ENCODE peak calls at places on chromosomes 16 and 17, in eight cellular contexts. One of them, this sample, is unnamed.

GRCh38 chr16:13448346-13448745 is 471.6 kb upstream of the ERCC4 start:
- DNase-seq in neural progenitor cell: no peak
- DNase-seq in uterus: no peak
- DNase-seq in prostate gland: no peak
- DNase-seq in thyroid gland: no peak
- DNase-seq in psoas muscle: no peak
- DNase-seq in lung: no peak
- DNase-seq in tibial artery: no peak
- DNase-seq in this sample: no peak

GRCh38 chr17:199195-199604 is 17.8 kb upstream of the DOC2B start:
- DNase-seq in lung: no peak
- DNase-seq in uterus: no peak
- DNase-seq in psoas muscle: peak; percentile 51
- DNase-seq in thyroid gland: no peak
- DNase-seq in prostate gland: no peak
- DNase-seq in neural progenitor cell: no peak
- DNase-seq in tibial artery: no peak
- DNase-seq in this sample: no peak

GRCh38 chr17:49358638-49359247 is 3.3 kb downstream of the ZNF652 start:
- DNase-seq in uterus: no peak
- DNase-seq in psoas muscle: no peak
- DNase-seq in tibial artery: no peak
- DNase-seq in lung: no peak
- DNase-seq in thyroid gland: no peak
- DNase-seq in neural progenitor cell: no peak
- DNase-seq in prostate gland: no peak
- DNase-seq in this sample: no peak

GRCh38 chr16:2333772-2334379 is 6.7 kb downstream of the ABCA3 start:
- DNase-seq in prostate gland: no peak
- DNase-seq in tibial artery: no peak
- DNase-seq in uterus: no peak
- DNase-seq in thyroid gland: no peak
- DNase-seq in psoas muscle: no peak
- DNase-seq in neural progenitor cell: no peak
- DNase-seq in lung: no peak
- DNase-seq in this sample: no peak

GRCh38 chr17:64358261-64358788 is 32.3 kb downstream of the PECAM1 start:
- DNase-seq in tibial artery: peak; percentile 34
- DNase-seq in uterus: no peak
- DNase-seq in lung: no peak
- DNase-seq in prostate gland: no peak
- DNase-seq in neural progenitor cell: no peak
- DNase-seq in thyroid gland: no peak
- DNase-seq in psoas muscle: no peak
- DNase-seq in this sample: no peak

GRCh38 chr16:58614212-58614611 is 15.4 kb downstream of the CNOT1 start:
- DNase-seq in thyroid gland: no peak
- DNase-seq in tibial artery: no peak
- DNase-seq in psoas muscle: no peak
- DNase-seq in lung: no peak
- DNase-seq in uterus: no peak
- DNase-seq in prostate gland: no peak
- DNase-seq in neural progenitor cell: no peak
- DNase-seq in this sample: no peak

GRCh38 chr17:4206945-4207344 is 56.8 kb downstream of the ANKFY1 start:
- DNase-seq in tibial artery: no peak
- DNase-seq in prostate gland: no peak
- DNase-seq in psoas muscle: no peak
- DNase-seq in lung: no peak
- DNase-seq in neural progenitor cell: no peak
- DNase-seq in uterus: no peak
- DNase-seq in thyroid gland: no peak
- DNase-seq in this sample: no peak

GRCh38 chr17:3602499-3602898 is 6.7 kb downstream of the TRPV1 start:
- DNase-seq in uterus: no peak
- DNase-seq in lung: no peak
- DNase-seq in psoas muscle: no peak
- DNase-seq in tibial artery: no peak
- DNase-seq in prostate gland: no peak
- DNase-seq in thyroid gland: no peak
- DNase-seq in neural progenitor cell: peak; percentile 77
- DNase-seq in this sample: no peak

GRCh38 chr17:78131172-78132085 is 858 bp downstream of the TMC8 start:
- DNase-seq in uterus: no peak
- DNase-seq in thyroid gland: no peak
- DNase-seq in neural progenitor cell: peak; percentile 42
- DNase-seq in prostate gland: no peak
- DNase-seq in tibial artery: peak; percentile 65
- DNase-seq in lung: no peak
- DNase-seq in psoas muscle: peak; percentile 54
- DNase-seq in this sample: peak; percentile 42

GRCh38 chr16:54073356-54073755 is 213.2 kb downstream of the IRX3 start:
- DNase-seq in uterus: no peak
- DNase-seq in prostate gland: no peak
- DNase-seq in neural progenitor cell: no peak
- DNase-seq in psoas muscle: no peak
- DNase-seq in lung: no peak
- DNase-seq in thyroid gland: no peak
- DNase-seq in tibial artery: no peak
- DNase-seq in this sample: no peak

GRCh38 chr16:67945392-67945933 is 1.5 kb upstream of the LCAT start:
- DNase-seq in uterus: no peak
- DNase-seq in lung: no peak
- DNase-seq in prostate gland: no peak
- DNase-seq in psoas muscle: no peak
- DNase-seq in neural progenitor cell: no peak
- DNase-seq in thyroid gland: no peak
- DNase-seq in tibial artery: no peak
- DNase-seq in this sample: no peak

GRCh38 chr17:74778960-74779359 is 2.8 kb upstream of the NAT9 start:
- DNase-seq in tibial artery: no peak
- DNase-seq in neural progenitor cell: no peak
- DNase-seq in lung: no peak
- DNase-seq in thyroid gland: no peak
- DNase-seq in psoas muscle: no peak
- DNase-seq in uterus: no peak
- DNase-seq in prostate gland: no peak
- DNase-seq in this sample: no peak

GRCh38 chr16:85114909-85115567 is 2.8 kb upstream of the CIBAR2 start:
- DNase-seq in tibial artery: peak; percentile 91
- DNase-seq in prostate gland: peak; percentile 69
- DNase-seq in neural progenitor cell: peak; percentile 84
- DNase-seq in psoas muscle: peak; percentile 95
- DNase-seq in uterus: peak; percentile 86
- DNase-seq in thyroid gland: peak; percentile 91
- DNase-seq in lung: peak; percentile 89
- DNase-seq in this sample: peak; percentile 91

GRCh38 chr17:81189016-81189415 is 23.0 kb upstream of the AATK start:
- DNase-seq in thyroid gland: no peak
- DNase-seq in prostate gland: no peak
- DNase-seq in psoas muscle: no peak
- DNase-seq in tibial artery: no peak
- DNase-seq in neural progenitor cell: no peak
- DNase-seq in uterus: no peak
- DNase-seq in lung: no peak
- DNase-seq in this sample: peak; percentile 55

GRCh38 chr17:34227707-34228106 is 27.4 kb upstream of the CCL2 start:
- DNase-seq in tibial artery: no peak
- DNase-seq in psoas muscle: no peak
- DNase-seq in lung: peak; percentile 48
- DNase-seq in uterus: no peak
- DNase-seq in neural progenitor cell: no peak
- DNase-seq in thyroid gland: peak; percentile 55
- DNase-seq in prostate gland: peak; percentile 45
- DNase-seq in this sample: no peak

GRCh38 chr17:66509913-66510312 is 207.5 kb downstream of the PRKCA start:
- DNase-seq in prostate gland: no peak
- DNase-seq in thyroid gland: no peak
- DNase-seq in tibial artery: no peak
- DNase-seq in lung: no peak
- DNase-seq in uterus: no peak
- DNase-seq in neural progenitor cell: no peak
- DNase-seq in psoas muscle: no peak
- DNase-seq in this sample: no peak
- H3K4me3 ChIP-seq in prostate gland: no peak overlapping the region
- H3K4me3 ChIP-seq in thyroid gland: no peak overlapping the region
- H3K4me3 ChIP-seq in tibial artery: no peak overlapping the region
- H3K4me3 ChIP-seq in lung: no peak overlapping the region
- H3K4me3 ChIP-seq in uterus: no peak overlapping the region
- H3K4me3 ChIP-seq in neural progenitor cell: no peak overlapping the region
- H3K4me3 ChIP-seq in psoas muscle: no peak overlapping the region
- H3K4me3 ChIP-seq in this sample: no peak overlapping the region

DNA sequence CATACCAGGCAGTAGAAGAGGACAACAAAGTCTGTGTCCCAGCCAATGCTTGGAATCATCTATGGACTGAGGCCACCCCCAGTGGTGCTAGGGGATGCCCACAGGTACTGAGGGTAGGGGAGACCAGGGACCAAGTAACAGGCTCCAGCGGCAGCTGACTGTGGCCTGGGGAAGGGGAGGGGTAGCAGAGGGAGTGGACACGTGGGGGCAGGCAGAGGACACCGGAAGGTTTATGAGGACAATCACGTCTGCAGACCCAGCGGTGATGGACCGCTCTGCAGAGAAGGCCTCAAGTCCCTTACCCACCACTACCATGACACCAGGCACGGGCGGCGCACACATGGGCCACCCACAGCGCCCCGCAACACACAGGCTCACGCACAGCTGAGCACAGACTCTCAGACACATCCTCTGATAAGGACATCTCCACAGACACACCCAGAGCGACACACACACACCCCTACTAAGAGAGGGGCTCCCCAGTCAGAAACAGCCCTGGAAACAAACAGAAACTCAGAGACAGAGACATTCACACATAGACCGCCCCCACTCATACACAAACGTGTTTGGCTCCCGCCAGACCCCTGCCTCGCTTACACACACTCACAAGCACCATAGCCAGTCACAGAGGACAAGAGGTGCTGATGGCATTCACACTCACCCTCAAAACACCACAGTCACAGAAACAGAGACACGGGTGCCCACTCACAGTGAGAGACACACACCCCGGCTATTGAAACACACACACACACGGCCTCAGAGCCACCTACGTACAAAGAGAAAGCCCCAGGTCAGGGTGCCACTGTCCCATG is 35.8 kb downstream of the SRCIN1 start:
- DNase-seq in tibial artery: no peak
- DNase-seq in uterus: no peak
- DNase-seq in lung: no peak
- DNase-seq in neural progenitor cell: no peak
- DNase-seq in prostate gland: no peak
- DNase-seq in thyroid gland: no peak
- DNase-seq in psoas muscle: no peak
- DNase-seq in this sample: no peak
- H3K27me3 ChIP-seq in tibial artery: no peaks in the 10 kb centered on the region
- H3K27me3 ChIP-seq in uterus: peaks cover 9% of the 10 kb centered on the region
- H3K27me3 ChIP-seq in lung: no peaks in the 10 kb centered on the region
- H3K27me3 ChIP-seq in neural progenitor cell: peaks cover 93% of the 10 kb centered on the region
- H3K27me3 ChIP-seq in prostate gland: no peaks in the 10 kb centered on the region
- H3K27me3 ChIP-seq in thyroid gland: peaks cover 4% of the 10 kb centered on the region
- H3K27me3 ChIP-seq in psoas muscle: peaks cover 74% of the 10 kb centered on the region
- H3K27me3 ChIP-seq in this sample: no peaks in the 10 kb centered on the region

GRCh38 chr17:67223924-67224323 is 21.1 kb downstream of the HELZ start:
- DNase-seq in tibial artery: no peak
- DNase-seq in psoas muscle: no peak
- DNase-seq in neural progenitor cell: no peak
- DNase-seq in thyroid gland: no peak
- DNase-seq in uterus: no peak
- DNase-seq in prostate gland: no peak
- DNase-seq in lung: no peak
- DNase-seq in this sample: no peak

GRCh38 chr17:67232441-67232840 is 12.6 kb downstream of the HELZ start:
- DNase-seq in psoas muscle: no peak
- DNase-seq in thyroid gland: no peak
- DNase-seq in uterus: no peak
- DNase-seq in prostate gland: no peak
- DNase-seq in lung: no peak
- DNase-seq in tibial artery: no peak
- DNase-seq in neural progenitor cell: no peak
- DNase-seq in this sample: no peak

GRCh38 chr17:67229109-67229991 is 15.6 kb downstream of the HELZ start:
- DNase-seq in neural progenitor cell: no peak
- DNase-seq in lung: no peak
- DNase-seq in prostate gland: no peak
- DNase-seq in tibial artery: no peak
- DNase-seq in psoas muscle: no peak
- DNase-seq in thyroid gland: no peak
- DNase-seq in uterus: no peak
- DNase-seq in this sample: no peak

DNA sequence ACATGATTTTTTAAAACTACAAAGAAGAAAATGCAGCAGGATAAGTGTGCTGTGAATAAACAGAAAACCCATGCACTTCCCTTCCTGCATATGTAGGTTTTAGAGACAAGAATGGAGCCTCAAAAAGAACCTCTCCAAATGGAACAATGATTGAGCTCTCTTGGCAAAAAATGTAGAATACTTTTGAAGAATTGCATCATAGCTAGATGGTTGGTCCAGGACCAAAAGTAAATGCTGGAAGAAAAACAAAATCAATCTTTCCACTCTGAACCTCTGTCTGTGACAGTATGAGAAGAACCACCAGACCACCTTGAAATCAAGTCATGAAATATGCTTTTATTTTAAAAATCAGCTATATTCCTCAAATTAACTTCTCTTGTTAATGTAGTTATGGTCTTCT is 17.5 kb downstream of the HELZ start:
- DNase-seq in thyroid gland: no peak
- DNase-seq in neural progenitor cell: no peak
- DNase-seq in lung: no peak
- DNase-seq in tibial artery: no peak
- DNase-seq in psoas muscle: no peak
- DNase-seq in prostate gland: no peak
- DNase-seq in uterus: no peak
- DNase-seq in this sample: no peak
- H3K36me3 ChIP-seq in thyroid gland: no peaks in the 10 kb centered on the region
- H3K36me3 ChIP-seq in neural progenitor cell: no peaks in the 10 kb centered on the region
- H3K36me3 ChIP-seq in lung: peaks cover 2% of the 10 kb centered on the region
- H3K36me3 ChIP-seq in tibial artery: no peaks in the 10 kb centered on the region
- H3K36me3 ChIP-seq in psoas muscle: peaks cover 22% of the 10 kb centered on the region
- H3K36me3 ChIP-seq in prostate gland: no peaks in the 10 kb centered on the region
- H3K36me3 ChIP-seq in uterus: no peaks in the 10 kb centered on the region
- H3K36me3 ChIP-seq in this sample: peaks cover 5% of the 10 kb centered on the region

DNA sequence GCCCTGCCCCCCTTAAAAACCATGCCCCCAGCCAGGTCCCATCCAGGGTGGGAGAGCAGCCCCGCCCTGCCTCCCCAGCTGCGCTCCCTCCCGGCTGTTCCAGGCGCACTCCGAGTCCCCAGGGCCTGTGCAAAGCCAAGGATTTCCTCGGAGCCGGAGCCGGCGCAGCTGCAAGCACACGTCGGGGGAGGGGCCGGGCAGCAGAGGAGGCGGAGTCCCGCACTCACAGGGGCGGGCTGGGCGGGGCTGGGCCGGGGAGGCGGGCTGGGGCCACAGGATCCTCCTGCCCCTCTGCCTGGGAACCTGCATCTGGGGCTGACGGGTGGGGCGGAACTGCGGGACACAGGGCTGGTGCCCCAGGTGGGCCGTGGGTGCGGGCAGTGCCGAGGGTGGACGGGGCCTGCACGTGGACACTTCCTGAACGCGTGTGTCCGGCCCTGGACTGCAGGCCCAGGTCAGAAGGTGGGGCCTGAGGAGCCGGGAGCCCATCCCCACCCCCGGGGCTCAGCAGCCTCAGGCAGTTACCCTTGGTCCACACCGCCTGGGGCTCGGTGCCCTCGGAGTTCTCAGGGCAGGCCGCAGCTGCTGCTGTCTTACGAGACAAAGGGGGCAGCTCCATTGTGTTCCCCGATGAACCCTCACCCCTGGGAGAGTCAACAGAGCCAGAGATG is 24.0 kb upstream of the SSTR5 start:
- DNase-seq in neural progenitor cell: peak; percentile 89
- DNase-seq in prostate gland: no peak
- DNase-seq in tibial artery: no peak
- DNase-seq in psoas muscle: peak; percentile 88
- DNase-seq in thyroid gland: no peak
- DNase-seq in lung: no peak
- DNase-seq in uterus: no peak
- DNase-seq in this sample: no peak
- H3K4me3 ChIP-seq in neural progenitor cell: no peak overlapping the region
- H3K4me3 ChIP-seq in prostate gland: no peak overlapping the region
- H3K4me3 ChIP-seq in tibial artery: no peak overlapping the region
- H3K4me3 ChIP-seq in psoas muscle: no peak overlapping the region
- H3K4me3 ChIP-seq in thyroid gland: no peak overlapping the region
- H3K4me3 ChIP-seq in lung: no peak overlapping the region
- H3K4me3 ChIP-seq in uterus: no peak overlapping the region
- H3K4me3 ChIP-seq in this sample: no peak overlapping the region